ENCODE peak calls at places on chromosomes 7 and 10, in seven cellular contexts. E is Kasumi-1; G is A549; X is activated naive CD4-positive, alpha-beta T cell treated with Interleukin-2 at 50 U/mL for 16 hours; P is RWPE1; S is DMS153; R is bronchial epithelial cell. N is an unnamed sample.

GRCh38 chr7:14836006-14836405 is 66.5 kb downstream of the DGKB start:
- DNase-seq in E (no peak), G (no peak), X (no peak), P (no peak), S (no peak), R (no peak), N (no peak)

GRCh38 chr10:23094786-23095403 is 484 bp upstream of the MSRB2 start:
- DNase-seq in E (no peak), G (no peak), X (no peak), P (no peak), S (no peak), R (peak), N (no peak)

GRCh38 chr10:76352300-76352699 is 920.9 kb downstream of the LRMDA start:
- DNase-seq in E (no peak), G (peak), X (no peak), P (peak), S (no peak), R (peak), N (peak)

GRCh38 chr10:79072041-79072441 is 3.3 kb downstream of the ZMIZ1 start:
- DNase-seq in E (no peak), G (no peak), X (no peak), P (no peak), S (no peak), R (no peak), N (no peak)

GRCh38 chr7:128257458-128257857 is 16.4 kb downstream of the LEP start:
- DNase-seq in E (no peak), G (no peak), X (no peak), P (no peak), S (no peak), R (no peak), N (no peak)

GRCh38 chr10:50152792-50153272 is 85.1 kb downstream of the WASHC2A start:
- DNase-seq in E (no peak), G (no peak), X (no peak), P (no peak), S (peak), R (no peak), N (no peak)

GRCh38 chr7:90222811-90223725 is 11.5 kb downstream of the STEAP2 start:
- DNase-seq in E (no peak), G (peak), X (no peak), P (no peak), S (no peak), R (peak), N (peak)

GRCh38 chr10:68492118-68492517 is 20.3 kb upstream of the DNA2 start:
- DNase-seq in E (peak), G (no peak), X (no peak), P (no peak), S (no peak), R (no peak), N (peak)

GRCh38 chr7:33736521-33737221 is 168.7 kb upstream of the BMPER start:
- DNase-seq in E (no peak), G (no peak), X (no peak), P (no peak), S (no peak), R (no peak), N (no peak)

GRCh38 chr7:131527462-131527861 is 29.0 kb downstream of the PODXL start:
- DNase-seq in E (peak), G (no peak), X (no peak), P (no peak), S (no peak), R (no peak), N (no peak)

GRCh38 chr10:47020491-47020890 is 109.3 kb downstream of the PTPN20 start:
- DNase-seq in E (no peak), G (no peak), X (no peak), P (no peak), S (no peak), R (peak), N (no peak)

GRCh38 chr10:69972951-69973350 is 79.7 kb upstream of the MACROH2A2 start:
- DNase-seq in E (no peak), G (no peak), X (no peak), P (no peak), S (no peak), R (no peak), N (no peak)

GRCh38 chr7:14734839-14735321 is 167.7 kb downstream of the DGKB start:
- DNase-seq in E (no peak), G (no peak), X (no peak), P (no peak), S (no peak), R (no peak), N (peak)

GRCh38 chr10:79101560-79101971 is 32.8 kb downstream of the ZMIZ1 start:
- DNase-seq in E (no peak), G (no peak), X (no peak), P (no peak), S (peak), R (no peak), N (no peak)

GRCh38 chr10:61779950-61780659 is 117.4 kb downstream of the CABCOCO1 start:
- DNase-seq in E (no peak), G (peak), X (peak), P (peak), S (no peak), R (peak), N (peak)

GRCh38 chr7:98209166-98209920 is 1.9 kb upstream of the BHLHA15 start:
- DNase-seq in E (no peak), G (no peak), X (no peak), P (no peak), S (no peak), R (no peak), N (no peak)

GRCh38 chr7:141444956-141445355 is 106.3 kb upstream of the AGK start:
- DNase-seq in E (no peak), G (no peak), X (no peak), P (no peak), S (no peak), R (no peak), N (no peak)

GRCh38 chr7:155009570-155010157 is 6.7 kb upstream of the PAXIP1 start:
- DNase-seq in E (peak), G (peak), X (peak), P (no peak), S (no peak), R (peak), N (peak)

GRCh38 chr10:102225646-102226541 is at the start of gene ELOVL3:
- DNase-seq in E (peak), G (peak), X (peak), P (peak), S (peak), R (peak), N (peak)

GRCh38 chr7:128215739-128216138 is 25.3 kb upstream of the LEP start:
- DNase-seq in E (no peak), G (no peak), X (no peak), P (no peak), S (no peak), R (no peak), N (peak)

GRCh38 chr10:23535381-23535780 is 96.5 kb downstream of the OTUD1 start:
- DNase-seq in E (peak), G (no peak), X (no peak), P (no peak), S (no peak), R (peak), N (no peak)

GRCh38 chr10:112389147-112389822 is 15.4 kb downstream of the ACSL5 start:
- DNase-seq in E (peak), G (peak), X (peak), P (peak), S (no peak), R (peak), N (peak)

GRCh38 chr7:53604201-53604600 is 568.8 kb downstream of the POM121L12 start:
- DNase-seq in E (no peak), G (no peak), X (no peak), P (no peak), S (no peak), R (no peak), N (no peak)

GRCh38 chr7:158676898-158677297 is 27.7 kb downstream of the NCAPG2 start:
- DNase-seq in E (no peak), G (no peak), X (no peak), P (no peak), S (no peak), R (no peak), N (no peak)

GRCh38 chr10:79116801-79117723 is 48.3 kb downstream of the ZMIZ1 start:
- DNase-seq in E (no peak), G (no peak), X (no peak), P (no peak), S (no peak), R (no peak), N (no peak)

GRCh38 chr7:151249034-151249731 is 689 bp upstream of the SMARCD3 start:
- DNase-seq in E (peak), G (peak), X (peak), P (no peak), S (no peak), R (peak), N (peak)

GRCh38 chr7:159088016-159088865 is 56.4 kb downstream of the VIPR2 start:
- DNase-seq in E (no peak), G (no peak), X (no peak), P (no peak), S (no peak), R (no peak), N (no peak)

GRCh38 chr7:106609416-106609815 is 51.5 kb downstream of the CCDC71L start:
- DNase-seq in E (no peak), G (no peak), X (no peak), P (peak), S (no peak), R (peak), N (peak)

GRCh38 chr7:1950623-1951523 is 280.8 kb downstream of the ELFN1 start:
- DNase-seq in E (no peak), G (no peak), X (no peak), P (no peak), S (peak), R (no peak), N (no peak)

GRCh38 chr10:123862421-123863188 is 29.0 kb downstream of the CPXM2 start:
- DNase-seq in E (no peak), G (no peak), X (no peak), P (no peak), S (no peak), R (no peak), N (no peak)

GRCh38 chr7:2953099-2953498 is 90.6 kb downstream of the CARD11 start:
- DNase-seq in E (no peak), G (no peak), X (no peak), P (peak), S (no peak), R (peak), N (peak)

GRCh38 chr7:38686888-38687287 is 55.7 kb upstream of the AMPH start:
- DNase-seq in E (no peak), G (no peak), X (no peak), P (peak), S (no peak), R (peak), N (peak)

N was measured in MCF 10A.